ENCODE peak calls at places on chromosome 6, in five cellular contexts. H, D, M, L and J are unnamed samples.

GRCh38 chr6:102197211-102197610 is 803.7 kb downstream of the GRIK2 start:
- DNase-seq in H (no peak), D (peak; percentile 77), M (no peak), L (no peak), J (peak; percentile 58)

GRCh38 chr6:166500246-166500645 is 86.2 kb downstream of the RAMACL start:
- DNase-seq in H (no peak), D (no peak), M (no peak), L (no peak), J (no peak)

GRCh38 chr6:148924226-148924989 is 177.6 kb downstream of the UST start:
- DNase-seq in H (no peak), D (peak; percentile 49), M (no peak), L (no peak), J (peak; percentile 62)

GRCh38 chr6:158188591-158188990 is 20.4 kb downstream of the GTF2H5 start:
- DNase-seq in H (no peak), D (no peak), M (no peak), L (no peak), J (no peak)

GRCh38 chr6:113857565-113858066 is 471 bp downstream of the MARCKS start:
- DNase-seq in H (no peak), D (peak; percentile 53), M (no peak), L (no peak), J (peak; percentile 29)

GRCh38 chr6:32933661-32934085 is 7.2 kb downstream of the HLA-DMB start:
- DNase-seq in H (peak; percentile 38), D (peak; percentile 89), M (peak; percentile 85), L (peak; percentile 67), J (peak; percentile 90)

GRCh38 chr6:39907871-39908575 is 26.2 kb downstream of the MOCS1 start:
- DNase-seq in H (no peak), D (no peak), M (no peak), L (no peak), J (no peak)

GRCh38 chr6:16165641-16166040 is 36.8 kb downstream of the MYLIP start:
- DNase-seq in H (no peak), D (no peak), M (no peak), L (no peak), J (no peak)

GRCh38 chr6:157194643-157195042 is 128.7 kb downstream of the TMEM242 start:
- DNase-seq in H (no peak), D (no peak), M (no peak), L (no peak), J (no peak)

GRCh38 chr6:132003516-132004178 is 52.5 kb upstream of the CCN2 start:
- DNase-seq in H (no peak), D (no peak), M (no peak), L (no peak), J (no peak)

GRCh38 chr6:85451586-85452306 is 1.9 kb downstream of the NT5E start:
- DNase-seq in H (no peak), D (no peak), M (no peak), L (peak; percentile 70), J (no peak)

GRCh38 chr6:56693246-56693607 is 50.5 kb upstream of the DST start:
- DNase-seq in H (no peak), D (no peak), M (no peak), L (peak; percentile 75), J (no peak)

GRCh38 chr6:13767121-13767794 is 47.1 kb downstream of the MCUR1 start:
- DNase-seq in H (no peak), D (no peak), M (peak; percentile 34), L (no peak), J (peak; percentile 59)

GRCh38 chr6:82419859-82420258 is 56.2 kb downstream of the TPBG start:
- DNase-seq in H (no peak), D (no peak), M (no peak), L (no peak), J (no peak)

GRCh38 chr6:7077856-7078255 is 29.9 kb upstream of the RREB1 start:
- DNase-seq in H (no peak), D (no peak), M (no peak), L (no peak), J (no peak)

GRCh38 chr6:136137008-136137689 is 113.0 kb downstream of the MTFR2 start:
- DNase-seq in H (no peak), D (no peak), M (no peak), L (peak; percentile 6), J (no peak)

GRCh38 chr6:96837138-96837971 is at the start of gene GPR63:
- DNase-seq in H (peak; percentile 50), D (peak; percentile 86), M (peak; percentile 91), L (peak; percentile 1), J (peak; percentile 95)

GRCh38 chr6:34658605-34659218 is 37.9 kb downstream of the ILRUN start:
- DNase-seq in H (no peak), D (no peak), M (no peak), L (no peak), J (no peak)

GRCh38 chr6:27684264-27685211 is 211.6 kb upstream of the ZNF184 start:
- DNase-seq in H (peak; percentile 75), D (peak; percentile 86), M (peak; percentile 92), L (peak; percentile 89), J (peak; percentile 92)

GRCh38 chr6:127768745-127769144 is 132.1 kb downstream of the THEMIS start:
- DNase-seq in H (no peak), D (no peak), M (no peak), L (no peak), J (no peak)

GRCh38 chr6:159174263-159174974 is 5.2 kb downstream of the FNDC1 start:
- DNase-seq in H (peak; percentile 2), D (peak; percentile 92), M (peak; percentile 82), L (peak; percentile 46), J (peak; percentile 90)

GRCh38 chr6:149904661-149905370 is 6.9 kb upstream of the RAET1E start:
- DNase-seq in H (no peak), D (no peak), M (no peak), L (no peak), J (no peak)

GRCh38 chr6:169169375-169169774 is 84.3 kb downstream of the THBS2 start:
- DNase-seq in H (no peak), D (no peak), M (no peak), L (no peak), J (no peak)

GRCh38 chr6:89489078-89489477 is 56.1 kb downstream of the ANKRD6 start:
- DNase-seq in H (no peak), D (no peak), M (no peak), L (no peak), J (no peak)

GRCh38 chr6:125910518-125910917 is 46.1 kb upstream of the HINT3 start:
- DNase-seq in H (peak; percentile 68), D (no peak), M (no peak), L (no peak), J (no peak)

GRCh38 chr6:12851123-12851695 is 134.6 kb downstream of the PHACTR1 start:
- DNase-seq in H (no peak), D (no peak), M (no peak), L (no peak), J (peak; percentile 54)

GRCh38 chr6:16064687-16065086 is 64.2 kb upstream of the MYLIP start:
- DNase-seq in H (no peak), D (peak; percentile 48), M (no peak), L (no peak), J (peak; percentile 71)

GRCh38 chr6:158781692-158782373 is 37.3 kb downstream of the EZR start:
- DNase-seq in H (no peak), D (no peak), M (no peak), L (no peak), J (no peak)

GRCh38 chr6:44494011-44494501 is 106.5 kb downstream of the CDC5L start:
- DNase-seq in H (no peak), D (no peak), M (peak; percentile 75), L (peak; percentile 80), J (no peak)

GRCh38 chr6:123777554-123777953 is 26.1 kb upstream of the NKAIN2 start:
- DNase-seq in H (no peak), D (no peak), M (no peak), L (no peak), J (no peak)

GRCh38 chr6:140567469-140567868 is 1193.0 kb upstream of the CITED2 start:
- DNase-seq in H (no peak), D (no peak), M (no peak), L (no peak), J (no peak)

GRCh38 chr6:6798430-6798829 is 209.9 kb downstream of the LY86 start:
- DNase-seq in H (no peak), D (no peak), M (no peak), L (no peak), J (no peak)

DNA sequence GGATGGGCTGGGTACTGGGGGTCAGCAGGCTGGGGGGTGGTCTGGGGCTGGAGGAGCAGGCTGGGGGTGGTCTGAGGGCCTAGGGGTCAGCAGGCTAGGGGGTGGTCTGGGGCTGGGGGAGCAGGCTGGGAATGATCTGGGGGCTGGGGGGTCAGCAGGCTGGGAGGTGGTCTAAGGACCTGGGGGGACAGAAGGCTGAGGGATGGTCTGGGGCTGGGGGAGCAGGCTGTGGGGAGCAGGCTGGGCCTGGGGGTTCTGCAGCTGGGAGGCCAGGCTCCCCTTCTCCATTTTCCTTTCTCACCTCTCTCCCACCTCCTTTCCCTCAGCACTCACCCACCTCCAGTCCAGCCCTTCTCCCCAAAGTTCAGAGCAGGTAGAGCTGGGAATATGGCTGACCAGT is 114.2 kb downstream of the PSMB1 start:
- DNase-seq in H (no peak), D (no peak), M (no peak), L (no peak), J (no peak)
- TF ChIP-seq EZH2 in H (no peak), D (no peak), M (no peak), L (no peak), J (no peak)

GRCh38 chr6:144797881-144798589 is 512.9 kb downstream of the UTRN start:
- DNase-seq in H (no peak), D (no peak), M (no peak), L (no peak), J (no peak)
- TF ChIP-seq CREB1 in H (no peak), D (no peak), M (no peak), L (no peak), J (no peak)

GRCh38 chr6:41426888-41427641 is 91.7 kb downstream of the NCR2 start:
- DNase-seq in H (no peak), D (peak; percentile 68), M (no peak), L (no peak), J (peak; percentile 46)
- TF ChIP-seq EZH2 in H (no peak), D (peak; percentile 49), M (no peak), L (peak; percentile 52), J (no peak)

GRCh38 chr6:154989457-154989856 is 5.7 kb upstream of the TIAM2 start:
- DNase-seq in H (no peak), D (no peak), M (no peak), L (no peak), J (peak; percentile 62)
- TF ChIP-seq CREB1 in H (no peak), D (no peak), M (no peak), L (no peak), J (no peak)